ENCODE peak calls at places on chromosomes 6 and 20, in four cellular contexts. F is K562, W is IMR-90, H is Peyer's patch. A is an unnamed sample. For H3K36me3, the result is how much of the 10 kb centered on the place peaks cover.

GRCh38 chr6:137309078-137309762 is 90.0 kb upstream of the IFNGR1 start:
- DNase-seq in F (no peak), H (peak), W (peak), A (no peak)

GRCh38 chr6:163414367-163415175 is at the start of gene QKI:
- DNase-seq in W (peak), H (peak), F (peak), A (peak)

GRCh38 chr6:91824346-91824745 is 1237.5 kb upstream of the MAP3K7 start:
- DNase-seq in H (no peak), W (no peak), F (no peak), A (no peak)

GRCh38 chr6:106381223-106381622 is 20.7 kb downstream of the CRYBG1 start:
- DNase-seq in F (no peak), W (no peak), H (no peak), A (no peak)

GRCh38 chr6:103672169-103672568 is 1187.5 kb downstream of the HACE1 start:
- DNase-seq in F (no peak), H (no peak), W (no peak), A (no peak)

GRCh38 chr6:55617272-55617671 is 38.3 kb upstream of the HMGCLL1 start:
- DNase-seq in F (no peak), H (no peak), W (peak), A (no peak)

GRCh38 chr20:36967636-36968035 is 16.1 kb upstream of the SAMHD1 start:
- DNase-seq in F (no peak), H (no peak), W (no peak), A (no peak)

GRCh38 chr6:105713474-105714118 is 310.7 kb upstream of the PREP start:
- DNase-seq in H (no peak), F (no peak), W (peak), A (no peak)

GRCh38 chr6:14695579-14695978 is 550.3 kb upstream of the JARID2 start:
- DNase-seq in W (no peak), F (no peak), H (no peak), A (no peak)

GRCh38 chr6:13614126-13614925 is 809 bp upstream of the NOL7 start:
- DNase-seq in F (peak), W (no peak), H (peak), A (no peak)

DNA sequence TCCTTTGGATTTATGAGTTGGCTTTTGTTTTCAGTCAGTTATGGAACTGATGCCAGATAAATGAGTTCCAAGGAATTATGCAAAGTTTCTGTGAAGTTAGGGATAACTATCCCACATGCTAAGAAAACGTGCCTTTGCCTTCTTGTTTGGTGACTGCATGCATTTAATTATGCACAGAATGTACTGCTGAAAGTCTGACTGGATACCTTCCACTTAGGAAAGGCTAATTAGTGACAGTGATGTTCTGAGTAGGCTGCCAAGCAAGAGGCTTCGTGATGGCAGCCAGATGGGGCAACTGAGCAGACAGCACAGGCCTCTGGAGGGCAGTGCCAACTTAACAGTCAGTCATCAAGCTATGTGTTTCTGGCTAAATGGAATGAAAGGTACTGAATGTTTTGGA is 289.9 kb downstream of the CD109 start:
- DNase-seq in H (no peak), F (no peak), W (no peak), A (no peak)
- TF ChIP-seq CTCF in H (no peak), F (no peak), W (no peak), A (peak)

DNA sequence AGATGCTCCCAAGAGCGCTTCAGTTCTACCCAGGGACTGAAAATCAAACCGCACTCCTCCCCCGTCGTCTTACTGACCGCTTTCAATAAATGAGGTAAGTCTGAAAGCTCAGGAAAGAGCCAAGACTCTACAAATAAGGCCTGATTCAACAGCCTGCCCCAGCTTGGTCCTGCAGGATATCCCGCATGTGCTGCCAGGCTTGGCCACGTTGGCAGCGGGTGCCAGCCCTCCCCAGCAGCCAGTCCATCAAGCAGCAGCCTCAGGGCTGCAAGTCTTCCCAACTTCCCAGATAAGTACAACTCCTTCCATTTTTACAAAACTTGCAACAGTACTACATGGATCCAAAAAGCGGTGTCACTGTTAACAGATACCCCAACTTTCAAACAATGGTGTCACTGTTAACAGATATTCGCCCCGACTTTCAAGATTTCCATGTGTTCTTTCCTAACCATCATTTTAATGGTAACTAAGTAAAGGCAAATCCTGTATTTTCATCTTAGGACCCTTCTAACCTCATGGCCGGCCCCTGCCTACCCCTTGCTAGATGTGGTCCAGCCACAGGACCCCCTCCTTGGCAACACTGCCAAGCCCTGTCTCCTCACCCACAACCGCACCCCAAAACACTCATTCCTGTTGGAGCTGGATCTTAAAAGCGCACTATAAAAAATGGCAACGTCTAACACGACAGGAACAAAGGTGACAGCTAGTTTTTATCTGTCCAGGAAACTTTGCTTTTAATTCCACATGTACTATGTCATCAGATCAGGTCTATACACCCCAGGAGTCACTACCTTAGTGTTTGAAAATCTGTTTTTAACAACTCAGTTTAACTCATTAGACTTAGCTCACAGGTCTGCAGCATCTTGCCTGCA is 28.0 kb downstream of the DIDO1 start:
- DNase-seq in H (no peak), W (no peak), F (no peak), A (no peak)
- H3K36me3 ChIP-seq in H (under half), W (under half), F (half or more), A (under half)

GRCh38 chr6:906920-907319 is 214.0 kb upstream of the EXOC2 start:
- DNase-seq in H (no peak), W (peak), F (peak), A (no peak)
- H3K4me3 ChIP-seq in H (no peak), W (no peak), F (no peak), A (no peak)

DNA sequence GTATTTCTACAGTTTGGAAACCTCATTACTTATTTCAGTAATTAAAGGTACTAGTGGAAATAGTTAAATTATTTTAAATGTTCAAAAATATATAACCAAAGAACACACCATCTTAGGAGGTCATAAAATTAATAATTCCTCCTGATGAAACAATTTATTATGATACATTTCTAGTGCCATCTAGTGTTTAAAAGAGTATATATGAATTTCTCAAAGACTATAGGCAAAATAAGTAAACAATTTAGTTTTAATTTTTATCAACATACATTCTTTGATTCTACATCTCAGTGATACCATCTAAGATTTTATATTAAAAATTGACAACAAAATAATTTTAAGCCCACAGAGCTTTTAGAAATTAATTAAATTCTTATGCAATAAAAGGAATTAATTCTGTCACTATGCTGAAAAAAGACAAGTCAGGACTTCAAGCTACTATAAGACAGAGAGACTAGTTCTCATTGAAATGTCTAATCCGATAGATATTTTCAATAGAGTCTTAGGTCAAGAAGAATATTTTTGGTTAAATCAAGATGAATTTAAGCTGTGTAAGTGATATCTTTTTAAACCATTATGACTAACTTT is 107.8 kb upstream of the RNF217 start:
- DNase-seq in W (no peak), F (no peak), H (no peak), A (no peak)
- TF ChIP-seq CTCF in W (peak), F (peak), H (no peak), A (no peak)

A was measured in GM06990.